ENCODE peak calls at places on chromosomes 16 and 17, in five cellular contexts. X, D, E, I and V are unnamed samples.

GRCh38 chr17:2238432-2239169 is 65.0 kb downstream of the SMG6 start:
- DNase-seq in X (peak), I (no peak), D (no peak), E (no peak), V (no peak)

GRCh38 chr17:8705427-8705826 is 39.2 kb downstream of the CCDC42 start:
- DNase-seq in E (no peak), I (no peak), X (no peak), D (no peak), V (no peak)

GRCh38 chr17:15498107-15498506 is 30.7 kb upstream of the CDRT4 start:
- DNase-seq in D (no peak), E (no peak), X (no peak), I (no peak), V (no peak)

GRCh38 chr16:82867425-82867824 is 240.7 kb downstream of the CDH13 start:
- DNase-seq in D (peak), I (no peak), X (no peak), E (no peak), V (no peak)

GRCh38 chr16:88783391-88784073 is 1.5 kb downstream of the PIEZO1 start:
- DNase-seq in I (peak), E (peak), X (peak), D (peak), V (no peak)

GRCh38 chr16:88599092-88599733 is 29.0 kb downstream of the ZC3H18 start:
- DNase-seq in I (peak), X (peak), D (no peak), E (no peak), V (no peak)

GRCh38 chr17:74276051-74276476 is 2.0 kb downstream of the DNAI2 start:
- DNase-seq in X (no peak), E (no peak), I (no peak), D (no peak), V (no peak)

GRCh38 chr17:70130274-70130673 is 39.1 kb upstream of the KCNJ2 start:
- DNase-seq in I (no peak), E (no peak), D (no peak), X (no peak), V (no peak)

GRCh38 chr16:84378567-84378966 is 10.2 kb downstream of the ATP2C2 start:
- DNase-seq in E (no peak), D (no peak), X (no peak), I (no peak), V (no peak)

GRCh38 chr17:60127068-60128064 is 22.4 kb upstream of the CA4 start:
- DNase-seq in E (no peak), I (no peak), D (no peak), X (no peak), V (no peak)

GRCh38 chr17:40903129-40903847 is 18.2 kb upstream of the KRT20 start:
- DNase-seq in E (peak), D (peak), I (no peak), X (no peak), V (no peak)

GRCh38 chr17:46974086-46974485 is 5.0 kb downstream of the RPRML start:
- DNase-seq in X (no peak), I (no peak), E (no peak), D (no peak), V (no peak)

GRCh38 chr17:3886776-3887175 is 6.1 kb downstream of the CAMKK1 start:
- DNase-seq in X (no peak), E (no peak), I (no peak), D (no peak), V (no peak)

GRCh38 chr17:12107905-12108304 is 87.2 kb downstream of the MAP2K4 start:
- DNase-seq in D (peak), X (no peak), I (no peak), E (peak), V (no peak)

GRCh38 chr17:45098869-45099616 is 33.3 kb downstream of the PLCD3 start:
- DNase-seq in X (peak), I (peak), E (peak), D (peak), V (peak)

GRCh38 chr17:17305282-17305801 is 2.2 kb downstream of the NT5M start:
- DNase-seq in X (peak), E (no peak), I (no peak), D (no peak), V (no peak)

GRCh38 chr16:10895053-10895946 is 18.3 kb downstream of the CIITA start:
- DNase-seq in X (no peak), E (peak), D (peak), I (no peak), V (no peak)

GRCh38 chr16:86176462-86176861 is 277.5 kb downstream of the IRF8 start:
- DNase-seq in D (no peak), I (no peak), X (no peak), E (no peak), V (no peak)

GRCh38 chr17:79804856-79805696 is 8.2 kb upstream of the CBX8 start:
- DNase-seq in D (no peak), E (no peak), I (no peak), X (no peak), V (no peak)

GRCh38 chr16:28202147-28202746 is 9.5 kb downstream of the XPO6 start:
- DNase-seq in I (no peak), D (no peak), X (no peak), E (no peak), V (no peak)

GRCh38 chr17:31699281-31699680 is 159.8 kb downstream of the COPRS start:
- DNase-seq in I (no peak), X (no peak), E (peak), D (peak), V (no peak)

GRCh38 chr16:12498077-12498476 is 305.6 kb downstream of the CPPED1 start:
- DNase-seq in E (no peak), D (no peak), I (no peak), X (peak), V (no peak)

GRCh38 chr17:49976163-49976827 is 7.3 kb downstream of the DLX4 start:
- DNase-seq in I (no peak), E (no peak), X (no peak), D (no peak), V (no peak)

GRCh38 chr16:67679935-67680897 is 13.6 kb downstream of the C16orf86 start:
- DNase-seq in D (no peak), X (no peak), I (no peak), E (no peak), V (no peak)

GRCh38 chr17:47949951-47950350 is 7.7 kb downstream of the PRR15L start:
- DNase-seq in X (no peak), D (no peak), E (no peak), I (no peak), V (no peak)

GRCh38 chr16:81702506-81702905 is 76.6 kb upstream of the PLCG2 start:
- DNase-seq in X (no peak), E (no peak), I (peak), D (no peak), V (no peak)

GRCh38 chr16:80347900-80348299 is 192.9 kb upstream of the DYNLRB2 start:
- DNase-seq in I (no peak), E (no peak), D (peak), X (peak), V (no peak)

GRCh38 chr17:46039592-46040186 is 40.6 kb downstream of the STH start:
- DNase-seq in D (no peak), E (no peak), X (no peak), I (no peak), V (no peak)

GRCh38 chr17:15516150-15516549 is 47.1 kb downstream of the TVP23C start:
- DNase-seq in I (no peak), X (no peak), D (peak), E (peak), V (no peak)

GRCh38 chr17:14744716-14745115 is 443.8 kb downstream of the HS3ST3B1 start:
- DNase-seq in I (no peak), X (no peak), D (peak), E (peak), V (no peak)

GRCh38 chr16:68084504-68085258 is 489 bp upstream of the NFATC3 start:
- DNase-seq in D (peak), E (peak), X (peak), I (peak), V (no peak)

GRCh38 chr16:82641336-82641984 is 14.7 kb downstream of the CDH13 start:
- DNase-seq in D (peak), I (no peak), X (no peak), E (peak), V (no peak)

DNA sequence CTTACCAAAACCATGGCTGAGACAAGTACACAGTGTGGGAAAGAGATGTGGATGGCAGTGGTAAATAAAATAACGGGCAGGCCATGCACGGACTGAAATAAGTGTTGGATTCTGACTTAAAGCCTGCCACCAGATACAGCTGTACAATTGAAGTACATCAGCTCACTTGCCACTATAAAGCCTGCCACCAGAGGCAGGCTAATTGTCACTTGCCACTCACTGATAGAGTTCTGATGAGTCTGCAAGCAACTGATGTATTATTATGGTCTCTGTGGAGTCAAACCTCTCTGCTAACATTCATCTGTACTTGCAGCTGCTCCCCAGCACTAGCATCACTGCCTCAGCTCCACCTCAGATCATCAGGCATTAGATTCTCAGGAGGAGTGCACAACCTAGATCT is 93.0 kb downstream of the CYTH1 start:
- DNase-seq in X (no peak), E (no peak), I (no peak), D (no peak), V (no peak)
- TF ChIP-seq CTCF in X (peak), E (no peak), I (no peak), D (no peak), V (no peak)

GRCh38 chr17:66814570-66814969 is 20.3 kb upstream of the CACNG5 start:
- DNase-seq in I (no peak), E (no peak), D (no peak), X (no peak), V (no peak)
- TF ChIP-seq CTCF in I (no peak), E (no peak), D (no peak), X (no peak), V (no peak)

GRCh38 chr16:48432136-48432535 is 46.9 kb upstream of the SIAH1 start:
- DNase-seq in E (no peak), D (no peak), I (no peak), X (no peak), V (no peak)
- TF ChIP-seq CTCF in E (no peak), D (no peak), I (no peak), X (no peak), V (no peak)

GRCh38 chr16:54937673-54938350 is 7.1 kb downstream of the IRX5 start:
- DNase-seq in D (no peak), I (no peak), E (no peak), X (no peak), V (no peak)
- TF ChIP-seq CTCF in D (no peak), I (no peak), E (no peak), X (no peak), V (no peak)

DNA sequence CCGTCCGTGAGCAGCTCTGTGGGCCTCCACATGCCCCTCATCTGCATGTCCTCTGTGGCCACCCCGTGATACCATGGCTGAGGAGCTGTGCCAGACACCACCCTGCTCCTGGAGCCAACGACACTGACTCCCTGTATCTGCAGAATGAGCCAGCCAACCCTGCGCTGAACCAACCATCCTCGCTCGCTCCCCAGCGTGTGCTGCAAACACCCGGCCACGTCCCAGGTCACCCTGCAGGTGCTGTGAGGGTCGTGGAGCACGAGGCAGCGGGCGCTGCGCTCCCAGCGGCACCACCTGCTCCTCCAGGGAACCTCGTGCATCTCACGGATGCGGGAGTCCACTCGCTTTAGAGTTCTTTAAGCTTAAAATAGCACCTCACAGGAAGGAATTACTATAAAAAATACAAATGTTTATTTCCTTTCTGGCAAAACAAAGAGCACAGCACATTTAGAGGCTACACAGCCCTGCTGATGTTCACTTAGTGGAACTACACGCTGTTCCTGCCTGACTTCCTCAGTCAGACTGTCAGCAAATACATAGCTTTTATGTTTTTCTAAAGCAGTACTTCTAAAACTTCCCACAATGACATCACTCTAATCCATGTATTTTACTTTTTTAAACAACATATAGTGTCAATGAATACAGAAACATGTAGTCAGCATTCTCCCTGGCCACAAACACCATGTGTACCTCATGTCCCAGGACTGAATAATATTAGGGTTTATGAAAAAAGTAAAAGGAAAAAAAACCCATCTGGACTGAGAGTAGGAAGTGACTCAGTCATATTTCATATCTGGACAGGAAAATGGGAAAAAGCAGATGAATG is 43.5 kb downstream of the MAP1LC3B start:
- DNase-seq in I (no peak), X (no peak), E (peak), D (peak), V (no peak)
- TF ChIP-seq CTCF in I (no peak), X (no peak), E (no peak), D (no peak), V (no peak)